ENCODE peak calls at places on chromosomes 7 and 10, in ten cellular contexts. C, D, N, Y, B, J, I, P, U and V are unnamed samples.

GRCh38 chr10:17432738-17433137 is 21.7 kb downstream of the ST8SIA6 start:
- DNase-seq in C (peak), D (no peak), N (no peak), Y (no peak), B (no peak), J (no peak), I (no peak), P (no peak), U (no peak), V (no peak)

GRCh38 chr10:78116451-78116850 is 82.8 kb downstream of the RPS24 start:
- DNase-seq in C (no peak), D (no peak), N (no peak), Y (no peak), B (no peak), J (no peak), I (no peak), P (no peak), U (no peak), V (no peak)

GRCh38 chr10:48697821-48698764 is 13.4 kb downstream of the WDFY4 start:
- DNase-seq in C (no peak), D (no peak), N (peak), Y (no peak), B (no peak), J (no peak), I (no peak), P (no peak), U (no peak), V (no peak)

GRCh38 chr10:109174526-109174925 is 748.8 kb downstream of the XPNPEP1 start:
- DNase-seq in C (no peak), D (no peak), N (no peak), Y (no peak), B (no peak), J (no peak), I (no peak), P (no peak), U (no peak), V (no peak)

GRCh38 chr10:49187950-49188761 is at the start of gene TMEM273:
- DNase-seq in C (no peak), D (peak), N (peak), Y (no peak), B (no peak), J (peak), I (peak), P (peak), U (no peak), V (no peak)

GRCh38 chr7:117705630-117706029 is 167.6 kb downstream of the CTTNBP2 start:
- DNase-seq in C (no peak), D (no peak), N (no peak), Y (no peak), B (no peak), J (no peak), I (no peak), P (no peak), U (no peak), V (no peak)

GRCh38 chr10:42938351-42938750 is 138.5 kb upstream of the RET start:
- DNase-seq in C (no peak), D (no peak), N (peak), Y (no peak), B (no peak), J (no peak), I (peak), P (no peak), U (no peak), V (no peak)

GRCh38 chr7:727104-727805 is at the start of gene PRKAR1B:
- DNase-seq in C (no peak), D (peak), N (peak), Y (no peak), B (peak), J (no peak), I (peak), P (no peak), U (peak), V (peak)

DNA sequence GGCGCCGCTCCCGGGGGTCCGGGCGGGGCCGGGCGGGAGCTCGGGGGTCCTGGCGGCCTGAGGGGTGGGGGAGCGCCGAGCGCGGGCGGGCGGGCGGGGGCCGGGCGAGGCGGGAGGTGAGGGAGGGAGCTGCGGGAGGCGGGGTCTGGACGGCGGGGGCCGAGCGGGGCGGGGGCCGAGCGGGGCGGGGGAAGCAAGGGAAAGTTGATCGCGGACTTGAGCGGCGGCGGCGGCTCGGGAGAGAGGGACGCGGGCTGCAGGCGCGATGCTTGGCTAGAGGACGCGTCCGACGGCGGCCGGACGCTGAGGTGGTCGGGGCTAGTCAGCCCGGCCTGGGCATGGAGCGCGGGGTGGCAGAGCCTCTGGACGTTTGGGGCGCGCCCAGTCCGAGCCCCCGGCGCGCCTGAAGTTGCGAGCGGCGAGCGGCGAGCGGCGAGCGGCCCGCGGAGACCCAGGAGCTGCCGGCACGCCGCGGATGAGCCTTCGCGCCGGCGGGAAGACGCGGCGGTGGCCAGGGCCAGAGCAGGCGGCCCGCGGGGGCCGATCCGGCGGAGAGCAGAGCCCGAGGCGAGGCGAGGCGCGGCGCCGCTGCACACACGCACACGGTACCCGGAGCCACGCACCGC is at the start of gene CDH23:
- DNase-seq in C (no peak), D (no peak), N (peak), Y (no peak), B (no peak), J (peak), I (no peak), P (peak), U (peak), V (no peak)
- TF ChIP-seq POLR2A in C (no peak), D (no peak), N (no peak), Y (no peak), B (no peak), J (no peak), I (no peak), P (no peak), U (peak), V (no peak)

GRCh38 chr10:100183482-100183881 is 2.3 kb downstream of the ERLIN1 start:
- DNase-seq in C (peak), D (no peak), N (no peak), Y (no peak), B (no peak), J (no peak), I (no peak), P (no peak), U (no peak), V (peak)
- TF ChIP-seq POLR2A in C (no peak), D (peak), N (no peak), Y (no peak), B (no peak), J (no peak), I (no peak), P (no peak), U (no peak), V (no peak)

GRCh38 chr7:74455933-74456332 is 2.2 kb downstream of the GTF2IRD1 start:
- DNase-seq in C (no peak), D (no peak), N (no peak), Y (no peak), B (no peak), J (no peak), I (no peak), P (no peak), U (no peak), V (no peak)

GRCh38 chr7:74457007-74457406 is 3.3 kb downstream of the GTF2IRD1 start:
- DNase-seq in C (no peak), D (no peak), N (no peak), Y (no peak), B (no peak), J (no peak), I (no peak), P (no peak), U (no peak), V (no peak)

GRCh38 chr7:74453321-74454011 is at the start of gene GTF2IRD1:
- DNase-seq in C (peak), D (peak), N (peak), Y (no peak), B (no peak), J (peak), I (no peak), P (peak), U (peak), V (peak)

GRCh38 chr7:74454059-74454947 is 597 bp downstream of the GTF2IRD1 start:
- DNase-seq in C (no peak), D (no peak), N (no peak), Y (no peak), B (no peak), J (no peak), I (no peak), P (peak), U (no peak), V (no peak)

GRCh38 chr7:74454948-74455804 is 1.5 kb downstream of the GTF2IRD1 start:
- DNase-seq in C (no peak), D (no peak), N (no peak), Y (no peak), B (no peak), J (peak), I (no peak), P (peak), U (peak), V (no peak)
- TF ChIP-seq POLR2A in C (no peak), D (peak), N (no peak), Y (no peak), B (no peak), J (no peak), I (no peak), P (no peak), U (no peak), V (no peak)

GRCh38 chr7:101856488-101857357 is 39.3 kb downstream of the CUX1 start:
- DNase-seq in C (peak), D (peak), N (peak), Y (peak), B (peak), J (peak), I (peak), P (peak), U (peak), V (peak)
- TF ChIP-seq POLR2A in C (no peak), D (peak), N (no peak), Y (no peak), B (peak), J (no peak), I (peak), P (no peak), U (no peak), V (no peak)

DNA sequence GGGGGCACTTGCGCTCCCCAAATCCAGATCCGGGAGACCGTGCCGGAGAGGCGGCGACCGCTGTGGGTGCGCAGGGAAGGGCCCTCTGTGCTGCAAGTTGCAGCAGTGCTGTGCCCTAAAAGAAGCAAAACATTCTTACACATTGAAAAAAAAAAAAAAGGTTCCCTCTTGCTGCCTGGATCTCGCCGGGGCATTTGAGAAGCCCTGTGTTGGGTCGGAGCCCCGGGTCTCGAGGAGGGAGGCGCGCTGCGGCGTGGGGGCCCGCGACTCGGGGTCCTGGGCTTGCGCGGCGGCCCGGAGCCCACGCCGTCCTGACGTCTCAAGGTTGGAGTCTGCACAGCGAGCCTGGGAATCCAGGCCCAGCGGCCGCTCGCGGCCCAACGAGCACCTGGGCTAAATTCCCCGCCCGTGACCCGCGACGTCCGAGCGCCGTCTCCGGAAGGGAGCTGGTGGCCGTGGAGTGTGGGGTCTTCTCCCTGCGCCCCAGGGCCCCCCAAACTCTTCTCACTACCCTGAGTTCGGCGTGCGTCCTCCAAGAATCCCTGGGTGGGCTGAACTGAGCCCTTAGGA is 1.3 kb upstream of the CTBP2 start:
- DNase-seq in C (peak), D (no peak), N (peak), Y (no peak), B (no peak), J (no peak), I (peak), P (no peak), U (no peak), V (no peak)
- TF ChIP-seq POLR2A in C (no peak), D (no peak), N (no peak), Y (no peak), B (no peak), J (no peak), I (no peak), P (no peak), U (no peak), V (no peak)

DNA sequence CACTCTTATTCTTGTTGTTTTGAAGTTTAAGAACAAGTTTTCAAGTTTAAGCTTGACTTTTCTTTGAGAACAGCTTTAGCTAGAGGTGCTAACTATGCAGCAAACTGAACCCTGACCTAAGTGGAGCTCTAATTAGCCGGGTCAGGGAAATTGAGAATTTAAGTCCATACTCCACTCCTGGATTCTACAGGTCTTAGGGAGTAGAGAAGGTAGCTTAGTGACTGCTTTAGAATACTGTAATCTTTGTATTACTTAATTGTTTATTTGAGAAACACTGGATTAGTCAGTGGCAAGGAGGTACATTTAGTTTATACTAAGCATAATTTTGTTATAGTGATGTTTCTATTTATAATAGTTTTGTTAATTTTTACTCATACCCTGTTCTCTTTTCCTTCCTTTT is 74.6 kb upstream of the STRIP2 start:
- DNase-seq in C (peak), D (no peak), N (no peak), Y (no peak), B (no peak), J (no peak), I (no peak), P (no peak), U (no peak), V (no peak)
- TF ChIP-seq POLR2A in C (no peak), D (no peak), N (no peak), Y (no peak), B (no peak), J (no peak), I (no peak), P (no peak), U (no peak), V (no peak)